ENCODE peak calls at places on chromosomes 5 and 9, in nine cellular contexts. T, N, V, C, X, Y, K, Z and F are unnamed samples.

GRCh38 chr5:119340597-119341218 is 15.1 kb upstream of the TNFAIP8 start:
- DNase-seq in T (no peak), N (no peak), V (no peak), C (no peak), X (no peak), Y (no peak), K (no peak), Z (no peak), F (no peak)

GRCh38 chr9:121466142-121466541 is 33.5 kb downstream of the GGTA1 start:
- DNase-seq in T (no peak), N (no peak), V (no peak), C (no peak), X (no peak), Y (no peak), K (no peak), Z (no peak), F (no peak)

GRCh38 chr9:82168585-82168984 is 180.0 kb downstream of the SPATA31D1 start:
- DNase-seq in T (no peak), N (no peak), V (no peak), C (peak; percentile 80), X (peak; percentile 72), Y (peak; percentile 53), K (no peak), Z (no peak), F (no peak)

GRCh38 chr9:133257398-133258053 is 17.5 kb downstream of the ABO start:
- DNase-seq in T (peak; percentile 55), N (no peak), V (no peak), C (no peak), X (no peak), Y (no peak), K (no peak), Z (no peak), F (no peak)

GRCh38 chr5:79062431-79062830 is 7.0 kb downstream of the DMGDH start:
- DNase-seq in T (no peak), N (no peak), V (no peak), C (peak; percentile 35), X (no peak), Y (no peak), K (no peak), Z (no peak), F (no peak)

GRCh38 chr5:179802207-179802883 is 4.3 kb downstream of the MGAT4B start:
- DNase-seq in T (peak; percentile 91), N (no peak), V (no peak), C (no peak), X (no peak), Y (peak; percentile 38), K (no peak), Z (no peak), F (no peak)

GRCh38 chr9:130147910-130148309 is 24.3 kb upstream of the NCS1 start:
- DNase-seq in T (no peak), N (no peak), V (no peak), C (no peak), X (no peak), Y (no peak), K (no peak), Z (no peak), F (no peak)

GRCh38 chr9:136799079-136799853 is 3.1 kb downstream of the CCDC183 start:
- DNase-seq in T (no peak), N (no peak), V (no peak), C (no peak), X (no peak), Y (no peak), K (peak; percentile 86), Z (peak; percentile 13), F (no peak)

GRCh38 chr5:53257806-53258373 is 148.3 kb upstream of the MOCS2 start:
- DNase-seq in T (no peak), N (no peak), V (no peak), C (peak; percentile 92), X (peak; percentile 35), Y (peak; percentile 42), K (no peak), Z (no peak), F (no peak)

GRCh38 chr9:133306242-133307194 is 29.5 kb downstream of the SURF6 start:
- DNase-seq in T (peak; percentile 35), N (peak; percentile 16), V (no peak), C (no peak), X (no peak), Y (peak; percentile 14), K (no peak), Z (no peak), F (peak; percentile 23)

GRCh38 chr9:94950733-94951590 is 224.5 kb downstream of the AOPEP start:
- DNase-seq in T (peak; percentile 79), N (no peak), V (peak; percentile 44), C (no peak), X (peak; percentile 60), Y (peak; percentile 52), K (no peak), Z (peak; percentile 38), F (no peak)

GRCh38 chr5:143355710-143356109 is 47.8 kb downstream of the NR3C1 start:
- DNase-seq in T (peak; percentile 87), N (peak; percentile 80), V (peak; percentile 96), C (peak; percentile 96), X (peak; percentile 90), Y (peak; percentile 94), K (no peak), Z (peak; percentile 95), F (peak; percentile 91)

GRCh38 chr5:140346348-140347221 is at the start of gene HBEGF:
- DNase-seq in T (peak; percentile 89), N (no peak), V (peak; percentile 71), C (peak; percentile 94), X (peak; percentile 42), Y (peak; percentile 89), K (peak; percentile 94), Z (peak; percentile 78), F (no peak)

GRCh38 chr9:99977042-99977792 is 70.8 kb downstream of the STX17 start:
- DNase-seq in T (no peak), N (no peak), V (no peak), C (no peak), X (no peak), Y (no peak), K (no peak), Z (no peak), F (no peak)

GRCh38 chr5:1131726-1132125 is 19.9 kb upstream of the SLC12A7 start:
- DNase-seq in T (no peak), N (no peak), V (no peak), C (no peak), X (no peak), Y (no peak), K (no peak), Z (no peak), F (no peak)

GRCh38 chr9:130263601-130264413 is 1.8 kb upstream of the HMCN2 start:
- DNase-seq in T (no peak), N (no peak), V (no peak), C (no peak), X (peak; percentile 18), Y (peak; percentile 17), K (no peak), Z (peak; percentile 8), F (no peak)

GRCh38 chr5:5217371-5217770 is 77.2 kb downstream of the ADAMTS16 start:
- DNase-seq in T (no peak), N (no peak), V (no peak), C (no peak), X (no peak), Y (no peak), K (no peak), Z (no peak), F (no peak)

GRCh38 chr9:6925841-6926240 is 168.1 kb downstream of the KDM4C start:
- DNase-seq in T (no peak), N (no peak), V (no peak), C (no peak), X (no peak), Y (no peak), K (no peak), Z (no peak), F (no peak)

GRCh38 chr9:136527131-136527530 is 18.7 kb downstream of the NOTCH1 start:
- DNase-seq in T (no peak), N (no peak), V (no peak), C (no peak), X (no peak), Y (no peak), K (no peak), Z (no peak), F (no peak)

GRCh38 chr5:105754056-105754455 is 1916.7 kb downstream of the EFNA5 start:
- DNase-seq in T (no peak), N (no peak), V (peak; percentile 2), C (no peak), X (peak; percentile 14), Y (peak; percentile 2), K (no peak), Z (no peak), F (no peak)

GRCh38 chr9:81849631-81850259 is 78.5 kb upstream of the SPATA31D4 start:
- DNase-seq in T (no peak), N (no peak), V (no peak), C (no peak), X (peak; percentile 56), Y (no peak), K (no peak), Z (no peak), F (no peak)

GRCh38 chr5:10301266-10301665 is 6.4 kb downstream of the CMBL start:
- DNase-seq in T (no peak), N (no peak), V (no peak), C (no peak), X (no peak), Y (no peak), K (no peak), Z (no peak), F (no peak)

GRCh38 chr9:38281917-38282316 is 110.6 kb upstream of the ALDH1B1 start:
- DNase-seq in T (no peak), N (no peak), V (no peak), C (no peak), X (no peak), Y (no peak), K (no peak), Z (no peak), F (no peak)

GRCh38 chr5:126614189-126614588 is 13.4 kb downstream of the PHAX start:
- DNase-seq in T (peak; percentile 39), N (no peak), V (no peak), C (no peak), X (no peak), Y (no peak), K (no peak), Z (no peak), F (no peak)

GRCh38 chr9:127898433-127899199 is 787 bp downstream of the ST6GALNAC6 start:
- DNase-seq in T (peak; percentile 84), N (peak; percentile 80), V (peak; percentile 93), C (peak; percentile 74), X (peak; percentile 88), Y (peak; percentile 94), K (no peak), Z (peak; percentile 96), F (no peak)

GRCh38 chr9:122380293-122380692 is 9.5 kb downstream of the PTGS1 start:
- DNase-seq in T (no peak), N (no peak), V (no peak), C (no peak), X (no peak), Y (no peak), K (no peak), Z (no peak), F (no peak)

GRCh38 chr9:134346840-134347239 is 20.6 kb downstream of the RXRA start:
- DNase-seq in T (no peak), N (no peak), V (no peak), C (no peak), X (no peak), Y (no peak), K (no peak), Z (no peak), F (no peak)